ENCODE peak calls at places on chromosome 19, in four cellular contexts. One of them, this sample, is unnamed.

GRCh38 chr19:55231391-55232283 is 3.1 kb upstream of the TMEM86B start:
- DNase-seq in astrocyte of the spinal cord: no peak
- DNase-seq in neural crest cell: no peak
- DNase-seq in tibial artery: no peak
- DNase-seq in this sample: no peak

GRCh38 chr19:2048104-2048958 is 2.7 kb downstream of the MKNK2 start:
- DNase-seq in neural crest cell: no peak
- DNase-seq in tibial artery: no peak
- DNase-seq in astrocyte of the spinal cord: no peak
- DNase-seq in this sample: no peak

GRCh38 chr19:2479556-2480194 is 3.7 kb downstream of the GADD45B start:
- DNase-seq in tibial artery: no peak
- DNase-seq in astrocyte of the spinal cord: no peak
- DNase-seq in neural crest cell: no peak
- DNase-seq in this sample: no peak

GRCh38 chr19:57406516-57407123 is 4.3 kb upstream of the ZNF17 start:
- DNase-seq in astrocyte of the spinal cord: peak
- DNase-seq in tibial artery: no peak
- DNase-seq in neural crest cell: peak
- DNase-seq in this sample: peak

GRCh38 chr19:28641395-28641794 is 571.6 kb downstream of the UQCRFS1 start:
- DNase-seq in tibial artery: no peak
- DNase-seq in neural crest cell: no peak
- DNase-seq in astrocyte of the spinal cord: no peak
- DNase-seq in this sample: no peak

GRCh38 chr19:54399189-54399588 is 16.1 kb upstream of the TTYH1 start:
- DNase-seq in tibial artery: no peak
- DNase-seq in astrocyte of the spinal cord: no peak
- DNase-seq in neural crest cell: no peak
- DNase-seq in this sample: no peak

GRCh38 chr19:52687658-52688057 is 47.2 kb downstream of the ZNF611 start:
- DNase-seq in neural crest cell: no peak
- DNase-seq in tibial artery: no peak
- DNase-seq in astrocyte of the spinal cord: no peak
- DNase-seq in this sample: no peak

GRCh38 chr19:14116918-14117578 is 514 bp downstream of the PRKACA start:
- DNase-seq in astrocyte of the spinal cord: no peak
- DNase-seq in tibial artery: peak
- DNase-seq in neural crest cell: no peak
- DNase-seq in this sample: no peak

GRCh38 chr19:29887498-29887897 is 54.5 kb upstream of the URI1 start:
- DNase-seq in astrocyte of the spinal cord: no peak
- DNase-seq in tibial artery: no peak
- DNase-seq in neural crest cell: no peak
- DNase-seq in this sample: no peak

GRCh38 chr19:5247957-5248705 is 92.5 kb downstream of the PTPRS start:
- DNase-seq in tibial artery: no peak
- DNase-seq in neural crest cell: no peak
- DNase-seq in astrocyte of the spinal cord: no peak
- DNase-seq in this sample: no peak

GRCh38 chr19:43290568-43291359 is 21.4 kb upstream of the PSG9 start:
- DNase-seq in astrocyte of the spinal cord: peak
- DNase-seq in neural crest cell: peak
- DNase-seq in tibial artery: no peak
- DNase-seq in this sample: peak

GRCh38 chr19:55590621-55591020 is 8.7 kb downstream of the FIZ1 start:
- DNase-seq in neural crest cell: no peak
- DNase-seq in tibial artery: no peak
- DNase-seq in astrocyte of the spinal cord: no peak
- DNase-seq in this sample: no peak

GRCh38 chr19:1104452-1105216 is 840 bp downstream of the GPX4 start:
- DNase-seq in neural crest cell: peak
- DNase-seq in astrocyte of the spinal cord: peak
- DNase-seq in tibial artery: peak
- DNase-seq in this sample: peak

GRCh38 chr19:18419195-18419698 is at the start of gene SSBP4:
- DNase-seq in astrocyte of the spinal cord: peak
- DNase-seq in tibial artery: peak
- DNase-seq in neural crest cell: peak
- DNase-seq in this sample: peak
- TF ChIP-seq CTCF in astrocyte of the spinal cord: no peak
- TF ChIP-seq CTCF in tibial artery: peak
- TF ChIP-seq CTCF in neural crest cell: peak
- TF ChIP-seq CTCF in this sample: no peak

GRCh38 chr19:47540748-47541147 is 25.9 kb upstream of the NAPA start:
- DNase-seq in tibial artery: no peak
- DNase-seq in astrocyte of the spinal cord: peak
- DNase-seq in neural crest cell: no peak
- DNase-seq in this sample: no peak
- TF ChIP-seq CTCF in tibial artery: peak
- TF ChIP-seq CTCF in astrocyte of the spinal cord: peak
- TF ChIP-seq CTCF in neural crest cell: peak
- TF ChIP-seq CTCF in this sample: no peak

GRCh38 chr19:19139876-19140229 is 1.6 kb upstream of the TMEM161A start:
- DNase-seq in neural crest cell: no peak
- DNase-seq in tibial artery: no peak
- DNase-seq in astrocyte of the spinal cord: no peak
- DNase-seq in this sample: no peak
- TF ChIP-seq CTCF in neural crest cell: peak
- TF ChIP-seq CTCF in tibial artery: no peak
- TF ChIP-seq CTCF in astrocyte of the spinal cord: no peak
- TF ChIP-seq CTCF in this sample: no peak

DNA sequence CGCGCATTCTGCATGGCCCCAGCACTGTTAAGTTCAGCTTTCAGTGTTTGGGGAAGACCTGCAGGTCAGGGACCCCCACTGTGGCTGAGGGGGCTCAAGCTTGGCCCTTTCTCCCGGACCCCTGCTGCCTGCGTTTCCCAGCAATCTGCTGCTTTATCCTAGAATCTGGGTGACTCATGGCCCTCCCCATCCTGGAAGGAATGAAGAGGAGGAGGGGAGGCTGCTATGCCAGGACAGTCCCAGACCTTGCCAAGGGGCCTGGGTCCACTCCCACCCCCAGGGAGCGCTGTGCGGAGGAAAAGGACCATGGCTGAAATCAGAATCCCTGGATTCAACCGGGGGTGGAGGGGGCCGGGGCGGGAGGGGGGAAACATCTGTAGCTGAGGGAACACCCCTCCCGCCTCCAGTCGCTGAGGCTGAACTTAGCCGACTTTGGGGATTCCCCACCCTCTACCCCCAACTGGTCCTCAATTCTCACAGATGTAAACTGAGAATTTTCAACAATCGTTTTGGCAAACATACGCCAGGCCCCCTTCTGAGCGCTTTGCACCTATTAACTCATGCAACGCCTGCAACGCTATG is 20.6 kb downstream of the ZNF114 start:
- DNase-seq in astrocyte of the spinal cord: peak
- DNase-seq in neural crest cell: peak
- DNase-seq in tibial artery: no peak
- DNase-seq in this sample: peak
- TF ChIP-seq CTCF in astrocyte of the spinal cord: peak
- TF ChIP-seq CTCF in neural crest cell: no peak
- TF ChIP-seq CTCF in tibial artery: no peak
- TF ChIP-seq CTCF in this sample: no peak

GRCh38 chr19:40235238-40236025 is 8.9 kb upstream of the CCNP start:
- DNase-seq in neural crest cell: no peak
- DNase-seq in astrocyte of the spinal cord: no peak
- DNase-seq in tibial artery: no peak
- DNase-seq in this sample: no peak
- TF ChIP-seq CTCF in neural crest cell: peak
- TF ChIP-seq CTCF in astrocyte of the spinal cord: peak
- TF ChIP-seq CTCF in tibial artery: no peak
- TF ChIP-seq CTCF in this sample: peak

This sample was measured in nephron progenitor cell.